ENCODE peak calls at places on chromosome 3, in nine cellular contexts. O is CD8-positive, alpha-beta T cell; J is IMR-90; D is esophagus squamous epithelium; Y is cardiac fibroblast; G is heart left ventricle; A is glutamatergic neuron; L is cardiac muscle cell; S is transverse colon. N is an unnamed sample.

GRCh38 chr3:195549931-195550519 is 6.9 kb upstream of the PPP1R2 start:
- DNase-seq in A (no peak), G (no peak), L (no peak), J (no peak), S (peak), Y (no peak), D (no peak), O (peak), N (no peak)

GRCh38 chr3:6438031-6438430 is 422.9 kb upstream of the GRM7 start:
- DNase-seq in L (no peak), A (no peak), J (no peak), Y (no peak), S (no peak), D (no peak), O (no peak), G (no peak), N (no peak)

GRCh38 chr3:74897006-74897405 is 282.5 kb upstream of the CNTN3 start:
- DNase-seq in S (no peak), G (no peak), L (peak), D (no peak), O (no peak), Y (no peak), A (no peak), J (no peak), N (no peak)

GRCh38 chr3:12935023-12935860 is 93.9 kb upstream of the RPL32 start:
- DNase-seq in J (no peak), S (no peak), G (no peak), O (no peak), A (no peak), Y (no peak), L (no peak), D (no peak), N (no peak)

GRCh38 chr3:72657666-72658065 is 190.6 kb downstream of the SHQ1 start:
- DNase-seq in G (no peak), A (no peak), O (peak), Y (no peak), S (no peak), J (no peak), L (no peak), D (no peak), N (no peak)

GRCh38 chr3:15665510-15666150 is 64.1 kb downstream of the BTD start:
- DNase-seq in Y (no peak), S (no peak), G (no peak), A (no peak), J (peak), L (no peak), O (no peak), D (no peak), N (no peak)

GRCh38 chr3:11924518-11924917 is 77.8 kb upstream of the TAMM41 start:
- DNase-seq in J (no peak), G (no peak), L (no peak), A (no peak), D (no peak), S (no peak), Y (no peak), O (no peak), N (no peak)

GRCh38 chr3:169841171-169841570 is 28.5 kb upstream of the LRRC34 start:
- DNase-seq in L (no peak), G (no peak), D (no peak), A (no peak), J (no peak), O (no peak), S (no peak), Y (peak), N (no peak)

GRCh38 chr3:52649461-52650210 is 36.1 kb downstream of the PBRM1 start:
- DNase-seq in S (no peak), O (no peak), J (peak), Y (peak), G (no peak), L (no peak), A (no peak), D (no peak), N (no peak)

GRCh38 chr3:46865034-46865507 is 1.8 kb upstream of the MYL3 start:
- DNase-seq in S (no peak), J (no peak), A (no peak), L (no peak), D (no peak), G (peak), O (no peak), Y (peak), N (peak)

GRCh38 chr3:10361375-10361774 is 40.5 kb upstream of the SEC13 start:
- DNase-seq in O (no peak), D (no peak), J (no peak), L (no peak), A (no peak), G (no peak), Y (no peak), S (no peak), N (no peak)

GRCh38 chr3:16290827-16291196 is 25.8 kb downstream of the OXNAD1 start:
- DNase-seq in G (no peak), S (no peak), O (no peak), D (no peak), L (no peak), Y (no peak), J (no peak), A (no peak), N (no peak)

GRCh38 chr3:195895900-195896360 is 12.4 kb downstream of the TNK2 start:
- DNase-seq in J (no peak), G (peak), A (peak), S (peak), O (peak), D (no peak), L (peak), Y (peak), N (no peak)

GRCh38 chr3:71887256-71887655 is 102.3 kb upstream of the PROK2 start:
- DNase-seq in S (no peak), G (no peak), O (no peak), Y (no peak), L (no peak), D (no peak), J (no peak), A (no peak), N (no peak)

GRCh38 chr3:86801921-86802320 is 189.0 kb downstream of the VGLL3 start:
- DNase-seq in D (no peak), J (peak), G (no peak), S (no peak), A (no peak), Y (no peak), L (no peak), O (no peak), N (no peak)

GRCh38 chr3:64291345-64291744 is 66.1 kb upstream of the PRICKLE2 start:
- DNase-seq in A (no peak), G (peak), J (peak), S (peak), Y (peak), L (no peak), O (no peak), D (no peak), N (no peak)

GRCh38 chr3:170585937-170586310 is at the start of gene SLC7A14:
- DNase-seq in D (no peak), J (peak), L (peak), O (no peak), Y (peak), G (no peak), S (no peak), A (peak), N (no peak)

GRCh38 chr3:128254066-128254590 is 100.8 kb downstream of the EEFSEC start:
- DNase-seq in D (no peak), A (no peak), O (no peak), S (no peak), L (no peak), G (no peak), Y (no peak), J (peak), N (no peak)

GRCh38 chr3:124295358-124295757 is 303.4 kb upstream of the ROPN1 start:
- DNase-seq in G (no peak), J (no peak), Y (no peak), O (no peak), S (no peak), L (no peak), A (no peak), D (no peak), N (no peak)

GRCh38 chr3:10368512-10368911 is 47.6 kb upstream of the SEC13 start:
- DNase-seq in L (no peak), S (no peak), Y (no peak), J (no peak), O (no peak), D (no peak), G (no peak), A (no peak), N (no peak)

GRCh38 chr3:42752441-42752840 is 20.6 kb downstream of the CCDC13 start:
- DNase-seq in S (no peak), Y (no peak), L (no peak), A (no peak), D (no peak), O (no peak), G (no peak), J (no peak), N (no peak)

GRCh38 chr3:39531681-39532080 is 64.2 kb downstream of the MOBP start:
- DNase-seq in Y (peak), L (no peak), O (no peak), S (no peak), A (no peak), D (no peak), J (peak), G (no peak), N (no peak)

GRCh38 chr3:101936419-101937331 is 87.4 kb downstream of the NFKBIZ start:
- DNase-seq in J (peak), G (no peak), O (peak), S (no peak), D (no peak), Y (peak), A (no peak), L (no peak), N (no peak)

GRCh38 chr3:159007331-159007730 is 205.5 kb downstream of the MFSD1 start:
- DNase-seq in Y (no peak), A (no peak), J (no peak), S (no peak), O (no peak), L (no peak), G (no peak), D (no peak), N (no peak)

GRCh38 chr3:190552969-190553759 is 39.3 kb downstream of the IL1RAP start:
- DNase-seq in D (no peak), G (no peak), Y (no peak), A (no peak), L (no peak), O (no peak), S (no peak), J (no peak), N (no peak)

GRCh38 chr3:62803276-62803675 is 71.9 kb downstream of the CADPS start:
- DNase-seq in O (no peak), J (no peak), G (no peak), S (no peak), Y (no peak), L (no peak), A (no peak), D (no peak), N (no peak)

GRCh38 chr3:116678853-116679252 is 30.7 kb upstream of the TUSC7 start:
- DNase-seq in S (no peak), D (no peak), J (no peak), G (no peak), L (no peak), A (no peak), Y (no peak), O (no peak), N (no peak)

GRCh38 chr3:123153821-123154323 is 47.9 kb upstream of the SEC22A start:
- DNase-seq in A (no peak), O (no peak), L (no peak), G (no peak), J (no peak), Y (no peak), S (no peak), D (no peak), N (no peak)

GRCh38 chr3:48563382-48563918 is at the start of gene UCN2:
- DNase-seq in Y (peak), J (peak), L (no peak), O (no peak), A (peak), G (no peak), S (no peak), D (no peak), N (no peak)

GRCh38 chr3:188049890-188050530 is 103.9 kb upstream of the LPP start:
- DNase-seq in O (peak), Y (no peak), L (no peak), D (no peak), J (no peak), A (no peak), S (peak), G (no peak), N (no peak)

GRCh38 chr3:60250210-60250609 is 1001.0 kb downstream of the FHIT start:
- DNase-seq in G (no peak), S (no peak), J (peak), O (no peak), Y (peak), A (no peak), L (no peak), D (no peak), N (no peak)

GRCh38 chr3:39814007-39814406 is 4.6 kb downstream of the MYRIP start:
- DNase-seq in A (no peak), Y (peak), L (no peak), S (no peak), G (no peak), O (no peak), J (no peak), D (no peak), N (no peak)

GRCh38 chr3:12752803-12753202 is 6.3 kb downstream of the TMEM40 start:
- DNase-seq in D (no peak), J (peak), A (no peak), G (no peak), L (no peak), S (no peak), Y (no peak), O (no peak), N (no peak)

DNA sequence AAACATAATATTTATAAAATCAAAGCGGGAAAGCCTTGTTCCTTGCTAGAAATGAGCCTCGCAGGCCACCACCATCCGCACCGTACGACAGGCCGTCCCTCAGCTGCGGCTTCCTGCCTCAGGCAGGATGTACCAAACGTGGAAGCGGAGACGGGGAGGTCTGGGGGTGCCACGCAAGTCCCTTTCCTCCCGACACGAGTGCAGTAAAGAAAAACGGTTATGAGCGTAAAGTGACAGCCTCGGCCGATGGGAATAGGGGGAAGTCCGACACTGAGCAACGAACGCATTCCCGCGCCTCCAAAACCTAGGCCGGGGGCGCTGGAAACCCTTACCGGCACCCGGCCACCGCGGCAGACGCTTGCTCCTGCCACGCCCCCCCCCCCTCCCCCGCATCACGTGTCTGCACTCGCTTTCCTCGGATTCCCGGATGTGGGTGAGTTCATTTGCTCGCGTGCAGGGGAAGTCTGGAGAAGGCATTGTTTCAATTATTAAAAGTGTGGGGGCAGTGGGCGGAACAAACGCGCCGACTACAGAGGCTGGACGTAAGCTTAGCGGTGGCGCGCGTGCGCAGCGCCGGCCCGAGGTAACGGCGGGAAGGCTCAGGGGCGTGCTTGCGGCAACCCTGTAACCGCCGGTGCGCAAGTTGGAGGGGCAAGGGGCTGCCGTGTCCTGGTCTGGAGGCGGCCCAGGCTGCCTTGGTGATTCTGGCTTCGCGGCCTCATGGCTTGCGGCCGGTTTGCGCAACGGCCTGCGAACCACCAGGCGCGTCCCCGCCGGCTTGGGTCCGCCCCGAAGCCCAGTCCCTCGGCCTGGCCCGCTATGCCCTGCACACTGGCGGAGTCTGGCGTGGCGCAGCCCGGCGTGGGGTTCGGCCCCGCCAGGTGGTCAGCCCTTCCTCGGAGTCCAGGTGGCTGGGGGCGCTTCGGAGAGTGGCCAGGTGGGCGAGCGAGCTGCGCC is at the start of the genes ANAPC13 and CEP63:
- DNase-seq in G (peak), Y (peak), A (peak), S (peak), D (peak), L (peak), O (peak), J (peak), N (peak)
- TF ChIP-seq CTCF in G (no peak), Y (no peak), A (no peak), S (no peak), D (no peak), L (no peak), O (no peak), J (no peak), N (no peak)

DNA sequence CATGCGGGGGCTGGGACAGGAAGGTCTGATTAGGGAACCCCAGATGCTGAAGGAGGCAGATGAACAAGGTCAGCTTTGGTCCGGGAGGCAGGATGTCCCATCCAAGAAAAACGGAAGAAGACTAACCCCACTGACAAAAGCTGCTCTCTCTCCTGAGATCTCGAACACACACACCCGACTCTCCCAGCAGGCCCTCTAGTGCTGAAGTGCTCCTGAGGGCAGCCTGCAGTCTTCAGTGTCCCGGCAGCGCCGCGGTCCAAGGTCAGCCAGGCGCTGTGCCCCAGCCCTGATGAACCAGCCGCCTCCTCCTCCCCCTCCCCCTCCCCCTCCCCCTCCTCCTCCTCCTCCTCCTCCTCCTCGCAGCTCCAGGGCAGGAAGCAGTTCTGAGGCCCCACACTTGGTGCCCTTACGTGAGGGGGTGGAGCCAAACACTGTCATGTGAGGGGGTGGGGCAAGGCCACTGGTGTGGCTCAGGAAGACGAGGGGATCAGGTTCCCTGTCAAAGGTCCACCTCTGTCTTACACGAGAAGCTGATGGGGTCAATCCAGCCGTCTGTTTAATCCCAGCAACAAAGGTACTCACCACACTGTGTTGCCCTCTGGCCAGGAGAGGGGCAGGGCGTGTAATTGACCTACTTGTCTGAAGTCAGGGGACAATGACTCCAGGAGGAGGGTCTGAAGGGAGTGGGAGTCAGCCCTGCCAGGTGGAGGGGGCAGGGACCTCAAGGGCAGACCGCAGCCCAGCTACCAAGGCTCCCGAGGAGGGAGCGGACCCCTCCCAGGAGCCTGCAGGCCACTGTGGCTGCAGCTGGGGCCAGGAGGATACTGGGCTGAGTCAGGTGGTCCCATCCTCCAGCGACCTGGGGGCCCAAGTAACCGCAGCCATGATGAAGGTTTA is 34.3 kb downstream of the PRR23E start:
- DNase-seq in G (no peak), J (no peak), D (no peak), Y (no peak), A (no peak), L (no peak), O (no peak), S (no peak), N (no peak)
- TF ChIP-seq CTCF in G (no peak), J (no peak), D (no peak), Y (no peak), A (no peak), L (no peak), O (no peak), S (no peak), N (no peak)

GRCh38 chr3:184716652-184717607 is 5.1 kb upstream of the MAGEF1 start:
- DNase-seq in G (peak), D (no peak), L (peak), J (peak), S (no peak), O (no peak), A (no peak), Y (peak), N (no peak)
- TF ChIP-seq CTCF in G (no peak), D (no peak), L (no peak), J (no peak), S (no peak), O (no peak), A (no peak), Y (no peak), N (no peak)

DNA sequence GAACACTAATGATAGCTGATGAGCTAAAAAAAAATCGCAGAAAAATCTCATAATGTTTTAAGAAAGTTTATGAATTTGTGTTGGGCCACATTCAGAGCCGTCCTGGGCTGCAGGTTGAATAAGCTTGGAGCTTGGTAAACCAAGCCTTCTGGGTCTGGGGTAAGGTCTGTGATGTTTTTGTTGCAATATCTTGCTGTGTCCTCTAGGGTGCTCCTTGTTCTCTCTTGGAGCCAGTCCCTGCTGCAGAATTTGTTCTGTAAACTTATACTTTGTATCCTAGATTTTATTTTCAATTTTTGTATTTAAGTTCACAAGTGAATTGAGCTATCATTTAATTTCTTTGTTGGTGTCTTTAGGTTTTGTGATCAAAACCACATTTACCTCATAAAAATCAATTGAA is 143.7 kb downstream of the NR1D2 start:
- DNase-seq in O (no peak), G (no peak), D (no peak), J (peak), A (no peak), S (no peak), L (no peak), Y (peak), N (no peak)
- TF ChIP-seq CTCF in O (no peak), G (peak), D (peak), J (peak), A (peak), S (no peak), L (peak), Y (peak), N (no peak)

DNA sequence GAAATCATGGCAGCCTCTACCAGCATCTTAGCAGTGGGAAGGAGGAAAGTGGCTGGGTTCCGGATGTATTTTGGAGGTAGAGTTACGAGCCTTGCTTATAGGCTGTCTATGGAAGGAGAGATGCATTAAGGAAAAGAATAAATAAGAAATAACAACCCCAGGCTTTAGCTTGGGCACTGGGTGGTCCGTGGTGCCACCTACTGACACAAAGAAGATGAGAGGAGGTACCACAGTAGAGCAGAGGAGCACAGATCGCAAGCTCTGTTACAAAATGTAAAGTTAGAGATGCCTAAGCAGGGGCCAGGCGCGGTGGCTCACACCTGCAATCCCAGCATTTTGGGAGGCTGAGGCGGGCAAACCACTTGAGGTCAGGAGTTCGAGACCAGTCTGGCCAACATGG is 74.8 kb downstream of the TMEM39A start:
- DNase-seq in L (no peak), S (no peak), D (no peak), O (no peak), G (no peak), A (no peak), Y (peak), J (no peak), N (no peak)
- TF ChIP-seq CTCF in L (peak), S (no peak), D (no peak), O (no peak), G (no peak), A (no peak), Y (no peak), J (no peak), N (no peak)

GRCh38 chr3:172077197-172077734 is 37.9 kb downstream of the FNDC3B start:
- DNase-seq in A (no peak), G (no peak), D (no peak), O (no peak), S (no peak), J (no peak), Y (no peak), L (no peak), N (no peak)

GRCh38 chr3:172074027-172074426 is 34.6 kb downstream of the FNDC3B start:
- DNase-seq in G (no peak), J (no peak), S (no peak), D (no peak), Y (no peak), L (no peak), O (no peak), A (no peak), N (no peak)

GRCh38 chr3:172074578-172074977 is 35.2 kb downstream of the FNDC3B start:
- DNase-seq in L (no peak), D (no peak), Y (peak), S (no peak), J (no peak), G (no peak), A (no peak), O (no peak), N (no peak)

GRCh38 chr3:172078244-172078643 is 38.9 kb downstream of the FNDC3B start:
- DNase-seq in D (no peak), A (no peak), L (no peak), O (no peak), S (no peak), J (no peak), G (no peak), Y (no peak), N (no peak)

GRCh38 chr3:172076212-172076611 is 36.8 kb downstream of the FNDC3B start:
- DNase-seq in O (no peak), D (no peak), Y (no peak), S (no peak), L (no peak), J (no peak), A (no peak), G (no peak), N (no peak)
- TF ChIP-seq CTCF in O (no peak), D (no peak), Y (no peak), S (no peak), L (no peak), J (no peak), A (no peak), G (no peak), N (no peak)